ENCODE peak calls at places on chromosomes 11 and 22, in seven cellular contexts. One of them, this sample, is unnamed.

GRCh38 chr11:131511794-131512193 is 141.4 kb downstream of the NTM start:
- DNase-seq in H9: peak
- DNase-seq in epithelial cell of proximal tubule: no peak
- DNase-seq in Calu3: no peak
- DNase-seq in HCT116: no peak
- DNase-seq in CD4-positive, alpha-beta T cell: no peak
- DNase-seq in fibroblast of mammary gland: peak
- DNase-seq in this sample: no peak

GRCh38 chr11:56845121-56845732 is 96.7 kb upstream of the OR9G4 start:
- DNase-seq in H9: no peak
- DNase-seq in epithelial cell of proximal tubule: no peak
- DNase-seq in Calu3: no peak
- DNase-seq in HCT116: no peak
- DNase-seq in CD4-positive, alpha-beta T cell: no peak
- DNase-seq in fibroblast of mammary gland: no peak
- DNase-seq in this sample: no peak

GRCh38 chr11:62858201-62858600 is 18.8 kb upstream of the WDR74 start:
- DNase-seq in H9: no peak
- DNase-seq in epithelial cell of proximal tubule: no peak
- DNase-seq in Calu3: no peak
- DNase-seq in HCT116: no peak
- DNase-seq in CD4-positive, alpha-beta T cell: no peak
- DNase-seq in fibroblast of mammary gland: no peak
- DNase-seq in this sample: no peak

GRCh38 chr11:34916810-34917780 is 677 bp downstream of the PDHX start:
- DNase-seq in H9: no peak
- DNase-seq in epithelial cell of proximal tubule: no peak
- DNase-seq in Calu3: no peak
- DNase-seq in HCT116: peak
- DNase-seq in CD4-positive, alpha-beta T cell: no peak
- DNase-seq in fibroblast of mammary gland: peak
- DNase-seq in this sample: no peak

GRCh38 chr11:8717876-8718753 is 35.5 kb downstream of the RPL27A start:
- DNase-seq in H9: no peak
- DNase-seq in epithelial cell of proximal tubule: no peak
- DNase-seq in Calu3: peak
- DNase-seq in HCT116: no peak
- DNase-seq in CD4-positive, alpha-beta T cell: no peak
- DNase-seq in fibroblast of mammary gland: peak
- DNase-seq in this sample: no peak

GRCh38 chr11:35404397-35404775 is 15.0 kb downstream of the SLC1A2 start:
- DNase-seq in H9: peak
- DNase-seq in epithelial cell of proximal tubule: no peak
- DNase-seq in Calu3: peak
- DNase-seq in HCT116: no peak
- DNase-seq in CD4-positive, alpha-beta T cell: no peak
- DNase-seq in fibroblast of mammary gland: peak
- DNase-seq in this sample: no peak

GRCh38 chr22:50518628-50519027 is 6.8 kb downstream of the SCO2 start:
- DNase-seq in H9: no peak
- DNase-seq in epithelial cell of proximal tubule: no peak
- DNase-seq in Calu3: no peak
- DNase-seq in HCT116: no peak
- DNase-seq in CD4-positive, alpha-beta T cell: no peak
- DNase-seq in fibroblast of mammary gland: no peak
- DNase-seq in this sample: no peak

GRCh38 chr22:42561856-42562255 is 8.1 kb downstream of the SERHL2 start:
- DNase-seq in H9: peak
- DNase-seq in epithelial cell of proximal tubule: no peak
- DNase-seq in Calu3: no peak
- DNase-seq in HCT116: no peak
- DNase-seq in CD4-positive, alpha-beta T cell: no peak
- DNase-seq in fibroblast of mammary gland: no peak
- DNase-seq in this sample: no peak

GRCh38 chr11:3095712-3096361 is 38.6 kb upstream of the CARS1 start:
- DNase-seq in H9: no peak
- DNase-seq in epithelial cell of proximal tubule: peak
- DNase-seq in Calu3: no peak
- DNase-seq in HCT116: no peak
- DNase-seq in CD4-positive, alpha-beta T cell: no peak
- DNase-seq in fibroblast of mammary gland: peak
- DNase-seq in this sample: no peak

GRCh38 chr11:75241036-75241905 is 697 bp downstream of the TPBGL start:
- DNase-seq in H9: peak
- DNase-seq in epithelial cell of proximal tubule: no peak
- DNase-seq in Calu3: peak
- DNase-seq in HCT116: peak
- DNase-seq in CD4-positive, alpha-beta T cell: peak
- DNase-seq in fibroblast of mammary gland: peak
- DNase-seq in this sample: peak

GRCh38 chr11:206002-206384 is 1.2 kb downstream of the BET1L start:
- DNase-seq in H9: no peak
- DNase-seq in epithelial cell of proximal tubule: no peak
- DNase-seq in Calu3: no peak
- DNase-seq in HCT116: no peak
- DNase-seq in CD4-positive, alpha-beta T cell: no peak
- DNase-seq in fibroblast of mammary gland: no peak
- DNase-seq in this sample: peak

GRCh38 chr11:11173316-11174025 is 179.6 kb downstream of the CSNK2A3 start:
- DNase-seq in H9: no peak
- DNase-seq in epithelial cell of proximal tubule: no peak
- DNase-seq in Calu3: no peak
- DNase-seq in HCT116: no peak
- DNase-seq in CD4-positive, alpha-beta T cell: no peak
- DNase-seq in fibroblast of mammary gland: no peak
- DNase-seq in this sample: no peak

GRCh38 chr22:17972385-17973181 is 51.8 kb downstream of the MICAL3 start:
- DNase-seq in H9: no peak
- DNase-seq in epithelial cell of proximal tubule: no peak
- DNase-seq in Calu3: no peak
- DNase-seq in HCT116: no peak
- DNase-seq in CD4-positive, alpha-beta T cell: no peak
- DNase-seq in fibroblast of mammary gland: peak
- DNase-seq in this sample: no peak

GRCh38 chr22:45349916-45350315 is 40.2 kb downstream of the FAM118A start:
- DNase-seq in H9: no peak
- DNase-seq in epithelial cell of proximal tubule: no peak
- DNase-seq in Calu3: no peak
- DNase-seq in HCT116: no peak
- DNase-seq in CD4-positive, alpha-beta T cell: no peak
- DNase-seq in fibroblast of mammary gland: no peak
- DNase-seq in this sample: no peak

GRCh38 chr11:108432783-108433182 is 34.5 kb downstream of the C11orf65 start:
- DNase-seq in H9: no peak
- DNase-seq in epithelial cell of proximal tubule: no peak
- DNase-seq in Calu3: no peak
- DNase-seq in HCT116: no peak
- DNase-seq in CD4-positive, alpha-beta T cell: no peak
- DNase-seq in fibroblast of mammary gland: peak
- DNase-seq in this sample: no peak

GRCh38 chr11:69942333-69942820 is 123.2 kb upstream of the FGF3 start:
- DNase-seq in H9: no peak
- DNase-seq in epithelial cell of proximal tubule: no peak
- DNase-seq in Calu3: no peak
- DNase-seq in HCT116: no peak
- DNase-seq in CD4-positive, alpha-beta T cell: no peak
- DNase-seq in fibroblast of mammary gland: no peak
- DNase-seq in this sample: no peak

GRCh38 chr11:118694185-118694584 is 14.7 kb upstream of the TREH start:
- DNase-seq in H9: no peak
- DNase-seq in epithelial cell of proximal tubule: no peak
- DNase-seq in Calu3: no peak
- DNase-seq in HCT116: no peak
- DNase-seq in CD4-positive, alpha-beta T cell: no peak
- DNase-seq in fibroblast of mammary gland: no peak
- DNase-seq in this sample: no peak
- TF ChIP-seq CTCF in H9: no peak
- TF ChIP-seq CTCF in epithelial cell of proximal tubule: no peak
- TF ChIP-seq CTCF in Calu3: no peak
- TF ChIP-seq CTCF in HCT116: no peak
- TF ChIP-seq CTCF in CD4-positive, alpha-beta T cell: no peak
- TF ChIP-seq CTCF in fibroblast of mammary gland: no peak
- TF ChIP-seq CTCF in this sample: no peak

GRCh38 chr11:121292503-121293275 is at the start of gene SC5D:
- DNase-seq in H9: peak
- DNase-seq in epithelial cell of proximal tubule: peak
- DNase-seq in Calu3: peak
- DNase-seq in HCT116: peak
- DNase-seq in CD4-positive, alpha-beta T cell: peak
- DNase-seq in fibroblast of mammary gland: peak
- DNase-seq in this sample: peak
- TF ChIP-seq CTCF in H9: no peak
- TF ChIP-seq CTCF in epithelial cell of proximal tubule: no peak
- TF ChIP-seq CTCF in Calu3: no peak
- TF ChIP-seq CTCF in HCT116: no peak
- TF ChIP-seq CTCF in CD4-positive, alpha-beta T cell: no peak
- TF ChIP-seq CTCF in fibroblast of mammary gland: no peak
- TF ChIP-seq CTCF in this sample: no peak

GRCh38 chr11:29161216-29161615 is 855.6 kb downstream of the KCNA4 start:
- DNase-seq in H9: no peak
- DNase-seq in epithelial cell of proximal tubule: no peak
- DNase-seq in Calu3: no peak
- DNase-seq in HCT116: no peak
- DNase-seq in CD4-positive, alpha-beta T cell: no peak
- DNase-seq in fibroblast of mammary gland: peak
- DNase-seq in this sample: no peak

GRCh38 chr11:29162490-29162889 is 854.3 kb downstream of the KCNA4 start:
- DNase-seq in H9: no peak
- DNase-seq in epithelial cell of proximal tubule: no peak
- DNase-seq in Calu3: no peak
- DNase-seq in HCT116: no peak
- DNase-seq in CD4-positive, alpha-beta T cell: no peak
- DNase-seq in fibroblast of mammary gland: peak
- DNase-seq in this sample: no peak

GRCh38 chr11:29159552-29160465 is 857.0 kb downstream of the KCNA4 start:
- DNase-seq in H9: peak
- DNase-seq in epithelial cell of proximal tubule: no peak
- DNase-seq in Calu3: peak
- DNase-seq in HCT116: peak
- DNase-seq in CD4-positive, alpha-beta T cell: no peak
- DNase-seq in fibroblast of mammary gland: peak
- DNase-seq in this sample: no peak
- TF ChIP-seq CTCF in H9: peak
- TF ChIP-seq CTCF in epithelial cell of proximal tubule: peak
- TF ChIP-seq CTCF in Calu3: peak
- TF ChIP-seq CTCF in HCT116: peak
- TF ChIP-seq CTCF in CD4-positive, alpha-beta T cell: no peak
- TF ChIP-seq CTCF in fibroblast of mammary gland: peak
- TF ChIP-seq CTCF in this sample: peak

DNA sequence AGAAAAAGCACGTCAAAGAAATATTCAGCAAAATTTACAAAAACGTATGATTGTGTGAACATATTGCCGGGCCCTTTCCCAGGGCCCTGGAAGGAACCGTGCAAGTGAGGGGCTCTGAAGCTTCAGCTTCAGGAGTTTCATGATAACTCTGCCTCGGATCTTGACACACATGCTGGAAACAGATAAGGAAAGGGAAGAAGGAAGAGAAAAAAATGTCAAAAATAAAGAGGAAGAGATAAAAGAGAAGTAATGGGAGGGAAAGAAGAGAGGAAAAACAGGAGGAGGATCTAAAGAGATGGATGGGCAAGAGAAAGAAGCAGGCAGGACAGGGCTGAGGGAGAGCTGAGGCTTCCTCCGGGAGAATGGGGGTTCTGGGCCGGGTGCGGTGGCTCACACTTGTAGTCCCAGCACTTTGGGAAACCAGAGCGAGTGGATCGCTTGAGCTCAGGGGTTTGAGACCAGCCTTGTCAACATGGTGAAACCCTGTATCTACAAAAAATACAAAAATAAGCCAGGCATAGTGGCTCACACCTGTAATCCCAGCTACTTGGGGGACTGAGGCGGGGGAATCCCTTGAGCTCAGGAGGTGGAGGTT is 2.7 kb upstream of the TMPRSS4 start:
- DNase-seq in H9: no peak
- DNase-seq in epithelial cell of proximal tubule: no peak
- DNase-seq in Calu3: no peak
- DNase-seq in HCT116: no peak
- DNase-seq in CD4-positive, alpha-beta T cell: no peak
- DNase-seq in fibroblast of mammary gland: no peak
- DNase-seq in this sample: no peak
- TF ChIP-seq CTCF in H9: no peak
- TF ChIP-seq CTCF in epithelial cell of proximal tubule: no peak
- TF ChIP-seq CTCF in Calu3: no peak
- TF ChIP-seq CTCF in HCT116: no peak
- TF ChIP-seq CTCF in CD4-positive, alpha-beta T cell: no peak
- TF ChIP-seq CTCF in fibroblast of mammary gland: no peak
- TF ChIP-seq CTCF in this sample: no peak

GRCh38 chr22:37095113-37095512 is 14.4 kb downstream of the TMPRSS6 start:
- DNase-seq in H9: no peak
- DNase-seq in epithelial cell of proximal tubule: no peak
- DNase-seq in Calu3: no peak
- DNase-seq in HCT116: no peak
- DNase-seq in CD4-positive, alpha-beta T cell: no peak
- DNase-seq in fibroblast of mammary gland: no peak
- DNase-seq in this sample: no peak

GRCh38 chr22:37101311-37102063 is 8.0 kb downstream of the TMPRSS6 start:
- DNase-seq in H9: no peak
- DNase-seq in epithelial cell of proximal tubule: no peak
- DNase-seq in Calu3: no peak
- DNase-seq in HCT116: no peak
- DNase-seq in CD4-positive, alpha-beta T cell: no peak
- DNase-seq in fibroblast of mammary gland: no peak
- DNase-seq in this sample: no peak

GRCh38 chr22:37100589-37101127 is 8.9 kb downstream of the TMPRSS6 start:
- DNase-seq in H9: no peak
- DNase-seq in epithelial cell of proximal tubule: no peak
- DNase-seq in Calu3: no peak
- DNase-seq in HCT116: no peak
- DNase-seq in CD4-positive, alpha-beta T cell: no peak
- DNase-seq in fibroblast of mammary gland: no peak
- DNase-seq in this sample: no peak

GRCh38 chr22:37103151-37103550 is 6.4 kb downstream of the TMPRSS6 start:
- DNase-seq in H9: no peak
- DNase-seq in epithelial cell of proximal tubule: no peak
- DNase-seq in Calu3: no peak
- DNase-seq in HCT116: no peak
- DNase-seq in CD4-positive, alpha-beta T cell: no peak
- DNase-seq in fibroblast of mammary gland: no peak
- DNase-seq in this sample: no peak

GRCh38 chr22:37098976-37099577 is 10.4 kb downstream of the TMPRSS6 start:
- DNase-seq in H9: peak
- DNase-seq in epithelial cell of proximal tubule: no peak
- DNase-seq in Calu3: no peak
- DNase-seq in HCT116: no peak
- DNase-seq in CD4-positive, alpha-beta T cell: no peak
- DNase-seq in fibroblast of mammary gland: no peak
- DNase-seq in this sample: no peak
- TF ChIP-seq CTCF in H9: peak
- TF ChIP-seq CTCF in epithelial cell of proximal tubule: no peak
- TF ChIP-seq CTCF in Calu3: no peak
- TF ChIP-seq CTCF in HCT116: peak
- TF ChIP-seq CTCF in CD4-positive, alpha-beta T cell: no peak
- TF ChIP-seq CTCF in fibroblast of mammary gland: peak
- TF ChIP-seq CTCF in this sample: no peak

GRCh38 chr11:47979378-47980092 is 824 bp upstream of the PTPRJ start:
- DNase-seq in H9: peak
- DNase-seq in epithelial cell of proximal tubule: no peak
- DNase-seq in Calu3: no peak
- DNase-seq in HCT116: no peak
- DNase-seq in CD4-positive, alpha-beta T cell: no peak
- DNase-seq in fibroblast of mammary gland: no peak
- DNase-seq in this sample: no peak
- TF ChIP-seq CTCF in H9: peak
- TF ChIP-seq CTCF in epithelial cell of proximal tubule: no peak
- TF ChIP-seq CTCF in Calu3: no peak
- TF ChIP-seq CTCF in HCT116: no peak
- TF ChIP-seq CTCF in CD4-positive, alpha-beta T cell: no peak
- TF ChIP-seq CTCF in fibroblast of mammary gland: no peak
- TF ChIP-seq CTCF in this sample: no peak

GRCh38 chr11:85590848-85591483 is 36.2 kb downstream of the DLG2 start:
- DNase-seq in H9: no peak
- DNase-seq in epithelial cell of proximal tubule: no peak
- DNase-seq in Calu3: no peak
- DNase-seq in HCT116: peak
- DNase-seq in CD4-positive, alpha-beta T cell: no peak
- DNase-seq in fibroblast of mammary gland: peak
- DNase-seq in this sample: no peak
- TF ChIP-seq CTCF in H9: peak
- TF ChIP-seq CTCF in epithelial cell of proximal tubule: peak
- TF ChIP-seq CTCF in Calu3: no peak
- TF ChIP-seq CTCF in HCT116: no peak
- TF ChIP-seq CTCF in CD4-positive, alpha-beta T cell: no peak
- TF ChIP-seq CTCF in fibroblast of mammary gland: no peak
- TF ChIP-seq CTCF in this sample: peak